ENCODE peak calls at places on chromosome 20, in seven cellular contexts. F is A549, Y is heart left ventricle, P is GM12891, W is ovary, M is tibial nerve, S is adrenal gland. X is an unnamed sample.

GRCh38 chr20:35511814-35512420 is 17.5 kb downstream of the C20orf173 start:
- DNase-seq in F (peak), Y (no peak), P (no peak), W (no peak), M (peak), S (peak), X (no peak)

GRCh38 chr20:549720-550496 is 6.3 kb upstream of the CSNK2A1 start:
- DNase-seq in F (no peak), Y (no peak), P (no peak), W (no peak), M (no peak), S (no peak), X (no peak)

GRCh38 chr20:42024653-42025052 is 406.5 kb upstream of the CHD6 start:
- DNase-seq in F (no peak), Y (no peak), P (no peak), W (no peak), M (no peak), S (peak), X (no peak)

GRCh38 chr20:3714092-3714491 is 1.7 kb upstream of the SIGLEC1 start:
- DNase-seq in F (no peak), Y (no peak), P (no peak), W (no peak), M (no peak), S (peak), X (no peak)

GRCh38 chr20:63706852-63707557 is 771 bp downstream of the ARFRP1 start:
- DNase-seq in F (peak), Y (peak), P (peak), W (peak), M (no peak), S (peak), X (peak)

GRCh38 chr20:36105731-36106226 is 48.8 kb upstream of the EPB41L1 start:
- DNase-seq in F (no peak), Y (no peak), P (no peak), W (no peak), M (no peak), S (no peak), X (no peak)

GRCh38 chr20:3661060-3661820 is 2.0 kb downstream of the GFRA4 start:
- DNase-seq in F (no peak), Y (no peak), P (no peak), W (peak), M (no peak), S (no peak), X (no peak)

GRCh38 chr20:57558614-57559285 is 2.2 kb upstream of the PCK1 start:
- DNase-seq in F (no peak), Y (no peak), P (no peak), W (no peak), M (no peak), S (no peak), X (no peak)

GRCh38 chr20:40251284-40251932 is 437.6 kb downstream of the MAFB start:
- DNase-seq in F (peak), Y (no peak), P (no peak), W (no peak), M (peak), S (peak), X (peak)

GRCh38 chr20:11181964-11182363 is 508.2 kb upstream of the JAG1 start:
- DNase-seq in F (no peak), Y (no peak), P (no peak), W (no peak), M (no peak), S (no peak), X (no peak)

GRCh38 chr20:57660510-57661199 is 40.4 kb upstream of the ZBP1 start:
- DNase-seq in F (no peak), Y (peak), P (no peak), W (no peak), M (no peak), S (no peak), X (no peak)

GRCh38 chr20:41370176-41370575 is 3.6 kb upstream of the EMILIN3 start:
- DNase-seq in F (no peak), Y (no peak), P (no peak), W (no peak), M (no peak), S (no peak), X (no peak)

GRCh38 chr20:40588891-40589290 is 100.1 kb downstream of the MAFB start:
- DNase-seq in F (no peak), Y (no peak), P (no peak), W (no peak), M (no peak), S (no peak), X (no peak)

GRCh38 chr20:40961686-40962640 is 66.7 kb upstream of the TOP1 start:
- DNase-seq in F (no peak), Y (no peak), P (no peak), W (no peak), M (no peak), S (no peak), X (no peak)

GRCh38 chr20:50969416-50969815 is 10.8 kb downstream of the MOCS3 start:
- DNase-seq in F (no peak), Y (no peak), P (no peak), W (no peak), M (no peak), S (no peak), X (no peak)

GRCh38 chr20:47801079-47801478 is 15.8 kb upstream of the SULF2 start:
- DNase-seq in F (no peak), Y (no peak), P (no peak), W (peak), M (no peak), S (no peak), X (no peak)

GRCh38 chr20:34475979-34476736 is 40.1 kb upstream of the DYNLRB1 start:
- DNase-seq in F (peak), Y (peak), P (peak), W (peak), M (peak), S (peak), X (no peak)

GRCh38 chr20:63651942-63652191 is 1.4 kb downstream of the STMN3 start:
- DNase-seq in F (no peak), Y (no peak), P (no peak), W (no peak), M (no peak), S (peak), X (no peak)

GRCh38 chr20:63475209-63475608 is 2.8 kb upstream of the KCNQ2 start:
- DNase-seq in F (peak), Y (no peak), P (no peak), W (no peak), M (no peak), S (peak), X (no peak)

GRCh38 chr20:19832875-19833274 is 74.8 kb downstream of the RIN2 start:
- DNase-seq in F (no peak), Y (no peak), P (no peak), W (no peak), M (no peak), S (no peak), X (no peak)

GRCh38 chr20:878511-879307 is 37.4 kb downstream of the ANGPT4 start:
- DNase-seq in F (no peak), Y (no peak), P (peak), W (no peak), M (no peak), S (peak), X (no peak)

GRCh38 chr20:977021-977420 is 25.1 kb downstream of the RSPO4 start:
- DNase-seq in F (no peak), Y (no peak), P (no peak), W (no peak), M (no peak), S (no peak), X (no peak)

GRCh38 chr20:41061155-41061554 is 32.5 kb downstream of the TOP1 start:
- DNase-seq in F (no peak), Y (no peak), P (no peak), W (no peak), M (no peak), S (no peak), X (no peak)

GRCh38 chr20:60784321-60784720 is 467.7 kb upstream of the CDH4 start:
- DNase-seq in F (no peak), Y (no peak), P (no peak), W (no peak), M (no peak), S (no peak), X (no peak)

GRCh38 chr20:64247970-64248841 is 7.3 kb upstream of the PCMTD2 start:
- DNase-seq in F (no peak), Y (no peak), P (no peak), W (no peak), M (no peak), S (no peak), X (no peak)

GRCh38 chr20:43584448-43585138 is 6.1 kb upstream of the IFT52 start:
- DNase-seq in F (no peak), Y (no peak), P (no peak), W (no peak), M (no peak), S (no peak), X (no peak)

GRCh38 chr20:57821930-57822329 is 112.1 kb upstream of the PMEPA1 start:
- DNase-seq in F (no peak), Y (no peak), P (no peak), W (peak), M (no peak), S (no peak), X (no peak)

GRCh38 chr20:38774167-38774566 is 25.9 kb downstream of the ACTR5 start:
- DNase-seq in F (no peak), Y (no peak), P (no peak), W (no peak), M (no peak), S (no peak), X (no peak)

GRCh38 chr20:41141153-41141815 is 3.9 kb downstream of the PLCG1 start:
- DNase-seq in F (no peak), Y (peak), P (no peak), W (no peak), M (peak), S (peak), X (no peak)

GRCh38 chr20:1376453-1377270 is 16.2 kb downstream of the FKBP1A start:
- DNase-seq in F (no peak), Y (no peak), P (no peak), W (no peak), M (no peak), S (no peak), X (no peak)

GRCh38 chr20:1810926-1811620 is 84.1 kb upstream of the SIRPA start:
- DNase-seq in F (no peak), Y (peak), P (no peak), W (no peak), M (peak), S (no peak), X (no peak)

GRCh38 chr20:2599265-2600060 is 53.0 kb upstream of the NOP56 start:
- DNase-seq in F (no peak), Y (no peak), P (no peak), W (no peak), M (no peak), S (no peak), X (no peak)

GRCh38 chr20:10313215-10313614 is 94.6 kb downstream of the SNAP25 start:
- DNase-seq in F (no peak), Y (no peak), P (no peak), W (peak), M (no peak), S (no peak), X (no peak)

GRCh38 chr20:8148501-8148900 is 16.4 kb downstream of the PLCB1 start:
- DNase-seq in F (no peak), Y (no peak), P (no peak), W (no peak), M (no peak), S (no peak), X (no peak)

GRCh38 chr20:36074983-36075382 is 79.6 kb upstream of the EPB41L1 start:
- DNase-seq in F (no peak), Y (no peak), P (no peak), W (no peak), M (no peak), S (no peak), X (no peak)

GRCh38 chr20:49282584-49283171 is 4.8 kb upstream of the ZNFX1 start:
- DNase-seq in F (no peak), Y (no peak), P (no peak), W (no peak), M (no peak), S (no peak), X (no peak)
- TF ChIP-seq POLR2A in F (no peak), Y (no peak), P (peak), W (no peak), M (no peak), S (no peak), X (no peak)

DNA sequence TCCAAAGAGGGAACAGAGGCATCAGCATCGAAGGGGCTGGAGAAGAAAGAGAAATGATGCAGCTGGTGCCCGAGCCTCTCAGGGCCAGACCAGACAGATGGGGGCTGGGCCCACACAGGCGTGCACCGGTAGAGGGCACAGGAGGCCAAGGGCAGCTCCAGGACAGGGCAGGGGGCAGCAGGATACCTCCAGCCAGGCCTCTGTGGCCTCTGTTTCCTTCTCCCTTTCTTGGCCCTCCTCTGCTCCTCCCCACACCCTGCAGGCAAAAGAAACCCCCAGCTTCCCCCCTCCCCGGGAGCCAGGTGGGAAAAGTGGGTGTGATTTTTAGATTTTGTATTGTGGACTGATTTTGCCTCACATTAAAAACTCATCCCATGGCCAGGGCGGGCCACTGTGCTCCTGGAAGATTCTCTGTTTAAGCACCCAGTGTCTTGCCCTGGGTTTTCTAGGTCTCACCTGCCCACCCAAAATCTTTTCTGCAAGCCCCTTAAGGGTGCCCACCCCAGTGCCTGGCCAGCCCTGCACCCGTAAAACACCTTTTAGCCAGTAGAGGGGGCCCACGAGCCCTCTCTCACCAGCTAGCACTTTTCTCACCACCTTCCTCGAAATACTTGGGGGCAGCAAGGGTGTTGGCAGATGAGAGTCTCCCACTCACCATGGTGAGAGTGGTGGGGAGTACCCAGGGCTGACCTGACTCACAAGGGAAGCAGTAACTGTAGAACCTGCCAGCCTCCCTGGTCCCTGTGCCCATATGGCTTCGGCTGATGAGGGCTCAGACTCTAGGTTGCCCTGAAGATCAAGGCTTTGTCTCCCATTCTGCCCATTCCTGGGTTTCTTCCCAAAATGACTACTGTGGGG is 35.7 kb upstream of the ID1 start:
- DNase-seq in F (peak), Y (peak), P (no peak), W (peak), M (peak), S (peak), X (no peak)
- TF ChIP-seq POLR2A in F (no peak), Y (no peak), P (no peak), W (no peak), M (no peak), S (no peak), X (no peak)

GRCh38 chr20:58890454-58891075 is 38.0 kb downstream of the GNAS start:
- DNase-seq in F (peak), Y (peak), P (peak), W (peak), M (peak), S (peak), X (peak)
- TF ChIP-seq POLR2A in F (peak), Y (no peak), P (no peak), W (no peak), M (peak), S (peak), X (no peak)

GRCh38 chr20:62176866-62177265 is 6.0 kb upstream of the MTG2 start:
- DNase-seq in F (no peak), Y (no peak), P (no peak), W (no peak), M (no peak), S (no peak), X (no peak)

GRCh38 chr20:62179162-62179504 is 3.7 kb upstream of the MTG2 start:
- DNase-seq in F (no peak), Y (no peak), P (no peak), W (no peak), M (no peak), S (no peak), X (no peak)

GRCh38 chr20:62175711-62176110 is 7.1 kb upstream of the MTG2 start:
- DNase-seq in F (no peak), Y (no peak), P (no peak), W (no peak), M (no peak), S (no peak), X (no peak)

GRCh38 chr20:62178316-62179161 is 4.3 kb upstream of the MTG2 start:
- DNase-seq in F (no peak), Y (no peak), P (no peak), W (no peak), M (no peak), S (no peak), X (no peak)

DNA sequence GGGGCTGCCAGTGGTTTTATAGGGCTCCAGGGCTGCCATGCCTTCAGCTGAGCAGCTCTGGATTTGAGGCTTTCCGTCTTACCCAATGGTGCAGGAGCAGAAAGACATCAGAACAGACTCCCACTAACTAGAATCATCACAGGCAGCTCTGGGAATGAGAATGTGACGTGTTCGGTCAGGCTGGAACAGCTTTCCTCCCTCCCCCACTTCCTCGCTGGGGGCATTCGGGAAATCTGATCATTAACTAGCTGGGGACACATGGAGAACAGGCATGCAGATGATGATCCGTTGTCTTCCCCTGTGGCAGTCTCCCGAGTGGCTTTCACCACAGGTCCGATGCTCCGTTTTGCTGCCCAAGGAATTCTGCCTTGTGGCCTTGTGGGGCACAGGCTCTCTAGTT is 5.5 kb upstream of the MTG2 start:
- DNase-seq in F (no peak), Y (no peak), P (no peak), W (no peak), M (no peak), S (no peak), X (no peak)
- TF ChIP-seq POLR2A in F (no peak), Y (no peak), P (no peak), W (no peak), M (no peak), S (no peak), X (no peak)

GRCh38 chr20:37413354-37413753 is 67.4 kb downstream of the SRC start:
- DNase-seq in F (no peak), Y (no peak), P (no peak), W (no peak), M (no peak), S (no peak), X (no peak)
- TF ChIP-seq POLR2A in F (no peak), Y (no peak), P (no peak), W (no peak), M (no peak), S (no peak), X (no peak)

GRCh38 chr20:45890077-45890996 is 671 bp downstream of the NEURL2 start:
- DNase-seq in F (peak), Y (peak), P (peak), W (peak), M (peak), S (peak), X (no peak)
- TF ChIP-seq POLR2A in F (no peak), Y (no peak), P (no peak), W (peak), M (no peak), S (no peak), X (no peak)

DNA sequence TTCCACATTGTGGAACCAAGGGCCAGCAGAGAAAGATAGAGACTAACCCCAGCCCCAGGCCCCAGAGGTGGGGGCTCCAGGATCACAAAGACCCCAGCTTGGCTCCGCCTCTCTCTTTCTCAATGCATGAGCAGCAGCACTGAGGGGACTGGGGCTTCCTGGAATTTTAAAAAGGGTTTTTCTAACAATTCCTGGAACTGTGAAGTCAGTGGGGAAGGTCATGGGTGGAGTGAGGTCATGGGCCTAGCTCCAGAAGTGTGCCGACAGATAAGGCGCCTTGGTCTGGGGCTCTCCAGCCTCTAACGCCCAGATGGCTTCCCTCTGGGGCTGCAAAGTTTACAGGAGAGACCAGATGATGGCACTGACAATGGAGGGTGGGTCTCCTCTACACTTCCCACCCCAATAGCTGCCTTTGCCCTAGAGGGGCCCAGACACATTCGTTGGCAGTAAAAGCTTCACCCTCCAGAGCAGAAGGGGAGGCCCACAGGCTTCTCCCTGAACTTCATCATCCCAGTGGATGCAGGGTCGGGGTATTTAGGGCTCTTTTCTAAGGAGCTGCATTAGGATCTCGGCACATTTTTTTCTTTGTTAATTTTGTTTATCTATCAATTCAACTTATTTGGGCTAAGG is 46.9 kb upstream of the CD93 start:
- DNase-seq in F (no peak), Y (peak), P (no peak), W (no peak), M (no peak), S (peak), X (no peak)
- TF ChIP-seq POLR2A in F (no peak), Y (no peak), P (no peak), W (no peak), M (no peak), S (no peak), X (no peak)

GRCh38 chr20:45359406-45360148 is 3.4 kb upstream of the SYS1 start:
- DNase-seq in F (no peak), Y (no peak), P (no peak), W (peak), M (no peak), S (no peak), X (no peak)
- TF ChIP-seq POLR2A in F (no peak), Y (no peak), P (no peak), W (no peak), M (no peak), S (no peak), X (no peak)

GRCh38 chr20:4949833-4950178 is 51.5 kb downstream of the SLC23A2 start:
- DNase-seq in F (peak), Y (no peak), P (peak), W (no peak), M (peak), S (peak), X (no peak)
- TF ChIP-seq POLR2A in F (no peak), Y (no peak), P (no peak), W (no peak), M (no peak), S (peak), X (no peak)